ENCODE peak calls at places on chromosome 1, in seven cellular contexts. R is SK-N-SH; U is endothelial cell; P is stimulated activated CD8-positive, alpha-beta memory T cell treated with anti-CD3 and anti-CD28 coated beads, Interleukin-12 subunit alpha, Interleukin-12 subunit beta, amount 100 ng/mL, for 1 hour; V is cardiac fibroblast; D is dermis blood vessel endothelial cell; M is DMS153. X is an unnamed sample.

GRCh38 chr1:39625462-39626273 is 13.8 kb downstream of the HEYL start:
- DNase-seq in R (peak), U (no peak), M (no peak), P (no peak), D (no peak), V (peak), X (no peak)

GRCh38 chr1:183273300-183273699 is 87.2 kb downstream of the LAMC2 start:
- DNase-seq in P (no peak), V (peak), M (no peak), U (no peak), R (no peak), D (no peak), X (no peak)

GRCh38 chr1:108628666-108629065 is 32.2 kb downstream of the HENMT1 start:
- DNase-seq in M (no peak), D (no peak), U (no peak), P (no peak), V (no peak), R (no peak), X (no peak)

GRCh38 chr1:24929091-24929875 is 793 bp downstream of the RUNX3 start:
- DNase-seq in M (no peak), U (peak), V (no peak), R (peak), D (peak), P (no peak), X (no peak)

GRCh38 chr1:101238041-101238515 is 1.3 kb downstream of the S1PR1 start:
- DNase-seq in D (peak), V (no peak), P (peak), U (no peak), M (no peak), R (no peak), X (no peak)

GRCh38 chr1:145782166-145783099 is 41.5 kb downstream of the RNF115 start:
- DNase-seq in P (no peak), R (no peak), U (no peak), M (no peak), V (peak), D (peak), X (peak)

GRCh38 chr1:247421074-247421473 is 5.1 kb downstream of the NLRP3 start:
- DNase-seq in D (no peak), V (no peak), U (no peak), R (no peak), P (no peak), M (no peak), X (no peak)

GRCh38 chr1:220594356-220594755 is 66.4 kb downstream of the MARK1 start:
- DNase-seq in P (no peak), D (no peak), V (no peak), R (no peak), U (no peak), M (no peak), X (no peak)

GRCh38 chr1:179337343-179337742 is 28.4 kb upstream of the AXDND1 start:
- DNase-seq in P (no peak), D (no peak), U (no peak), M (no peak), R (no peak), V (no peak), X (no peak)

GRCh38 chr1:118767971-118768370 is 220.2 kb downstream of the TBX15 start:
- DNase-seq in V (no peak), D (no peak), P (no peak), M (no peak), U (no peak), R (no peak), X (no peak)

GRCh38 chr1:154148787-154149186 is 6.1 kb downstream of the NUP210L start:
- DNase-seq in D (peak), P (no peak), U (no peak), R (no peak), V (no peak), M (no peak), X (no peak)

GRCh38 chr1:29648798-29649374 is 412.6 kb downstream of the PTPRU start:
- DNase-seq in M (no peak), D (no peak), P (no peak), U (no peak), R (no peak), V (no peak), X (no peak)

GRCh38 chr1:49318218-49318617 is 541.5 kb upstream of the BEND5 start:
- DNase-seq in R (no peak), V (no peak), U (no peak), M (no peak), D (no peak), P (no peak), X (no peak)

GRCh38 chr1:27517907-27518718 is 28.1 kb upstream of the WASF2 start:
- DNase-seq in P (no peak), D (no peak), M (no peak), V (no peak), U (no peak), R (no peak), X (no peak)

GRCh38 chr1:21956720-21957552 is 19.8 kb upstream of the HSPG2 start:
- DNase-seq in V (peak), U (no peak), M (peak), D (peak), R (peak), P (peak), X (no peak)

X was measured in smooth muscle cell of the brain vasculature.